ENCODE peak calls at places on chromosomes 5 and 9, in seven cellular contexts. F is GM03348, W is RPMI8226, V is neuronal stem cell, Q is skeletal muscle cell, N is caudate nucleus, B is kidney glomerular epithelial cell. Y is an unnamed sample.

GRCh38 chr9:87871425-87872078 is 11.1 kb upstream of the SPATA31E1 start:
- DNase-seq in Q (no peak), V (no peak), F (no peak), N (no peak), B (no peak), W (no peak), Y (no peak)

GRCh38 chr5:5658226-5658625 is 235.7 kb downstream of the ICE1 start:
- DNase-seq in N (no peak), W (peak; percentile 34), Q (no peak), V (no peak), B (peak; percentile 25), F (peak; percentile 42), Y (no peak)

GRCh38 chr9:120941046-120941770 is 14.6 kb upstream of the TRAF1 start:
- DNase-seq in F (peak; percentile 73), Q (no peak), N (no peak), W (no peak), B (peak; percentile 71), V (no peak), Y (no peak)

GRCh38 chr5:159915913-159916840 is at the start of gene ADRA1B:
- DNase-seq in B (peak; percentile 72), V (peak; percentile 74), F (peak; percentile 95), N (peak; percentile 24), W (peak; percentile 34), Q (no peak), Y (no peak)

GRCh38 chr5:2135833-2136232 is 253.1 kb upstream of the IRX4 start:
- DNase-seq in B (no peak), N (no peak), F (no peak), V (no peak), Q (no peak), W (no peak), Y (no peak)

GRCh38 chr5:137228816-137229215 is 270.3 kb downstream of the SPOCK1 start:
- DNase-seq in Q (no peak), W (no peak), F (no peak), B (no peak), V (no peak), N (no peak), Y (no peak)

GRCh38 chr5:179323026-179323571 is 22.2 kb downstream of the ADAMTS2 start:
- DNase-seq in V (no peak), N (no peak), F (no peak), W (peak; percentile 64), Q (no peak), B (no peak), Y (no peak)

GRCh38 chr9:114156311-114156657 is 947 bp downstream of the COL27A1 start:
- DNase-seq in V (no peak), W (peak; percentile 5), N (no peak), B (no peak), Q (no peak), F (no peak), Y (peak; percentile 51)

GRCh38 chr9:121773954-121774714 is 122.7 kb downstream of the DAB2IP start:
- DNase-seq in F (no peak), N (no peak), W (no peak), Q (no peak), B (no peak), V (no peak), Y (no peak)

GRCh38 chr5:59660737-59661136 is 232.8 kb downstream of the PDE4D start:
- DNase-seq in Q (no peak), F (peak; percentile 56), V (no peak), B (peak; percentile 34), W (peak; percentile 58), N (no peak), Y (no peak)

GRCh38 chr9:124813496-124814177 is 36.7 kb downstream of the OLFML2A start:
- DNase-seq in Q (no peak), W (no peak), F (no peak), N (no peak), B (no peak), V (no peak), Y (no peak)

GRCh38 chr5:150175536-150175935 is 9.0 kb downstream of the CDX1 start:
- DNase-seq in F (peak; percentile 64), B (peak; percentile 17), N (no peak), Q (no peak), W (peak; percentile 49), V (no peak), Y (no peak)

GRCh38 chr9:26656003-26656940 is 236.3 kb downstream of the CAAP1 start:
- DNase-seq in N (no peak), Q (no peak), B (peak; percentile 32), F (peak; percentile 74), V (peak; percentile 35), W (peak; percentile 37), Y (no peak)

GRCh38 chr5:177482359-177482795 is 8.9 kb upstream of the DBN1 start:
- DNase-seq in F (no peak), B (no peak), Q (no peak), N (no peak), W (no peak), V (no peak), Y (no peak)

GRCh38 chr5:72018158-72018803 is 89.0 kb upstream of the MAP1B start:
- DNase-seq in N (no peak), V (no peak), Q (no peak), W (peak; percentile 70), F (peak; percentile 50), B (peak; percentile 33), Y (no peak)

GRCh38 chr5:154465169-154465568 is 12.9 kb downstream of the HAND1 start:
- DNase-seq in Q (peak; percentile 65), F (peak; percentile 51), B (no peak), N (no peak), W (no peak), V (no peak), Y (no peak)

GRCh38 chr9:90219548-90220118 is 423.0 kb downstream of the DIRAS2 start:
- DNase-seq in Q (no peak), V (no peak), W (peak; percentile 8), F (no peak), B (no peak), N (no peak), Y (no peak)

GRCh38 chr5:126055348-126055729 is 367.9 kb upstream of the GRAMD2B start:
- DNase-seq in B (no peak), Q (no peak), F (no peak), N (no peak), W (no peak), V (no peak), Y (no peak)

GRCh38 chr5:74325866-74326265 is 314.7 kb downstream of the ENC1 start:
- DNase-seq in V (no peak), Q (no peak), B (peak; percentile 44), N (no peak), W (no peak), F (peak; percentile 64), Y (no peak)

GRCh38 chr5:132883261-132883834 is 9.9 kb downstream of the LEAP2 start:
- DNase-seq in B (peak; percentile 71), V (peak; percentile 20), F (peak; percentile 71), Q (no peak), N (peak; percentile 6), W (peak; percentile 64), Y (no peak)

GRCh38 chr9:121781701-121782464 is 130.4 kb downstream of the DAB2IP start:
- DNase-seq in F (no peak), Q (no peak), V (no peak), B (no peak), N (no peak), W (no peak), Y (no peak)